ENCODE peak calls at places on chromosomes 5 and 9, in five cellular contexts. One of them, this sample, is unnamed.

GRCh38 chr5:82861705-82862104 is 215.5 kb downstream of the TMEM167A start:
- DNase-seq in thoracic aorta: no peak
- DNase-seq in epithelial cell of esophagus: peak
- DNase-seq in heart left ventricle: no peak
- DNase-seq in choroid plexus epithelial cell: peak
- DNase-seq in this sample: peak

GRCh38 chr9:122389195-122389594 is 18.4 kb downstream of the PTGS1 start:
- DNase-seq in thoracic aorta: no peak
- DNase-seq in epithelial cell of esophagus: no peak
- DNase-seq in heart left ventricle: no peak
- DNase-seq in choroid plexus epithelial cell: no peak
- DNase-seq in this sample: no peak

GRCh38 chr5:169944922-169945675 is 35.2 kb downstream of the INSYN2B start:
- DNase-seq in thoracic aorta: no peak
- DNase-seq in epithelial cell of esophagus: peak
- DNase-seq in heart left ventricle: no peak
- DNase-seq in choroid plexus epithelial cell: no peak
- DNase-seq in this sample: no peak

GRCh38 chr9:90012825-90013425 is 408.1 kb downstream of the GADD45G start:
- DNase-seq in thoracic aorta: no peak
- DNase-seq in epithelial cell of esophagus: no peak
- DNase-seq in heart left ventricle: no peak
- DNase-seq in choroid plexus epithelial cell: no peak
- DNase-seq in this sample: no peak

GRCh38 chr9:108049026-108049591 is 559.5 kb upstream of the KLF4 start:
- DNase-seq in thoracic aorta: no peak
- DNase-seq in epithelial cell of esophagus: peak
- DNase-seq in heart left ventricle: no peak
- DNase-seq in choroid plexus epithelial cell: peak
- DNase-seq in this sample: peak

GRCh38 chr5:36301858-36302603 is at the start of gene RANBP3L:
- DNase-seq in thoracic aorta: no peak
- DNase-seq in epithelial cell of esophagus: peak
- DNase-seq in heart left ventricle: no peak
- DNase-seq in choroid plexus epithelial cell: peak
- DNase-seq in this sample: no peak

GRCh38 chr5:63553069-63553468 is 409.2 kb downstream of the HTR1A start:
- DNase-seq in thoracic aorta: no peak
- DNase-seq in epithelial cell of esophagus: peak
- DNase-seq in heart left ventricle: no peak
- DNase-seq in choroid plexus epithelial cell: no peak
- DNase-seq in this sample: no peak

GRCh38 chr9:76987594-76988200 is 31.8 kb upstream of the FOXB2 start:
- DNase-seq in thoracic aorta: no peak
- DNase-seq in epithelial cell of esophagus: peak
- DNase-seq in heart left ventricle: no peak
- DNase-seq in choroid plexus epithelial cell: peak
- DNase-seq in this sample: no peak

GRCh38 chr9:123590499-123590898 is 234.5 kb downstream of the CRB2 start:
- DNase-seq in thoracic aorta: no peak
- DNase-seq in epithelial cell of esophagus: no peak
- DNase-seq in heart left ventricle: no peak
- DNase-seq in choroid plexus epithelial cell: no peak
- DNase-seq in this sample: no peak

GRCh38 chr9:12554636-12555035 is 138.5 kb upstream of the TYRP1 start:
- DNase-seq in thoracic aorta: no peak
- DNase-seq in epithelial cell of esophagus: peak
- DNase-seq in heart left ventricle: no peak
- DNase-seq in choroid plexus epithelial cell: peak
- DNase-seq in this sample: no peak

GRCh38 chr9:136352682-136353081 is 10.9 kb downstream of the DNLZ start:
- DNase-seq in thoracic aorta: no peak
- DNase-seq in epithelial cell of esophagus: no peak
- DNase-seq in heart left ventricle: no peak
- DNase-seq in choroid plexus epithelial cell: no peak
- DNase-seq in this sample: no peak

GRCh38 chr9:71353723-71354122 is 232.3 kb upstream of the TRPM3 start:
- DNase-seq in thoracic aorta: no peak
- DNase-seq in epithelial cell of esophagus: no peak
- DNase-seq in heart left ventricle: no peak
- DNase-seq in choroid plexus epithelial cell: no peak
- DNase-seq in this sample: peak

GRCh38 chr5:90503596-90503995 is 25.8 kb downstream of the LYSMD3 start:
- DNase-seq in thoracic aorta: no peak
- DNase-seq in epithelial cell of esophagus: peak
- DNase-seq in heart left ventricle: no peak
- DNase-seq in choroid plexus epithelial cell: no peak
- DNase-seq in this sample: no peak

GRCh38 chr5:109016300-109016699 is 268.6 kb downstream of the FER start:
- DNase-seq in thoracic aorta: no peak
- DNase-seq in epithelial cell of esophagus: no peak
- DNase-seq in heart left ventricle: no peak
- DNase-seq in choroid plexus epithelial cell: peak
- DNase-seq in this sample: no peak

GRCh38 chr9:79929285-79929684 is 357.5 kb downstream of the TLE4 start:
- DNase-seq in thoracic aorta: no peak
- DNase-seq in epithelial cell of esophagus: no peak
- DNase-seq in heart left ventricle: no peak
- DNase-seq in choroid plexus epithelial cell: no peak
- DNase-seq in this sample: no peak

GRCh38 chr5:177468329-177469058 is 4.9 kb downstream of the DBN1 start:
- DNase-seq in thoracic aorta: no peak
- DNase-seq in epithelial cell of esophagus: peak
- DNase-seq in heart left ventricle: peak
- DNase-seq in choroid plexus epithelial cell: peak
- DNase-seq in this sample: no peak

GRCh38 chr9:96412174-96412913 is 5.8 kb downstream of the ZNF367 start:
- DNase-seq in thoracic aorta: no peak
- DNase-seq in epithelial cell of esophagus: no peak
- DNase-seq in heart left ventricle: no peak
- DNase-seq in choroid plexus epithelial cell: no peak
- DNase-seq in this sample: no peak

GRCh38 chr9:136206602-136207333 is 1.8 kb upstream of the LHX3 start:
- DNase-seq in thoracic aorta: no peak
- DNase-seq in epithelial cell of esophagus: no peak
- DNase-seq in heart left ventricle: no peak
- DNase-seq in choroid plexus epithelial cell: no peak
- DNase-seq in this sample: no peak

GRCh38 chr9:98795295-98795955 is 930 bp downstream of the ANKS6 start:
- DNase-seq in thoracic aorta: no peak
- DNase-seq in epithelial cell of esophagus: peak
- DNase-seq in heart left ventricle: no peak
- DNase-seq in choroid plexus epithelial cell: no peak
- DNase-seq in this sample: no peak

DNA sequence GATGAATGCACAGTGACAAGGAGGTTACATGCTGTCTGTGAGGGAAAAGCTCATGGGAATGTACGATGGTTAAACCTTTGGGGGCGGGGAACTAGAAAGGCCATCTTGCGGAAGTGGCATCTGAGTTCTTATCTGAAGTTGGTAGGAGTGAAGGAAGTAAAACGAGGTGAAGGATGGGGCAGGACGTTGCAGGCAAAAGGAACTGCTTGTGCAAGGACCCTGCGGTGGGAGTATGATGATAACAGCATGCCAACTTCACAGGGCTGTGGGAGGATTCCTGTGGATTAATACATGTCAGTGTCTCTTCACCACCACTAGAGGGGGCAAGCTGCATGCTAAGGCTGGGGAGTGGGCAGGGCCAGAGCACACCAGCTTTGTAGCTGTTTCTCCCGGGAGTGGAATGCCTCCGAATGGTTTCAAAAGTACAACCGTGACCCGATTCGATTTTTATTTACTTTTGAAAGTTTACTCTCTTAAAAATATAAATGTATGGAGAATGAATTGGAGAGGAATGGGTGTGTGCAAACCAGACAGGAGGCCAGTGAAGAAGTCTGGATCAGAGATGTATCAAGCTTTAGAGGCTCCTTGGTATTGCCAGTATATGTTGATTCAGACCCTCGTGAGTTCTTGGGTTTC is 62.5 kb downstream of the CYFIP2 start:
- DNase-seq in thoracic aorta: peak
- DNase-seq in epithelial cell of esophagus: peak
- DNase-seq in heart left ventricle: peak
- DNase-seq in choroid plexus epithelial cell: peak
- DNase-seq in this sample: peak
- H3K4me3 ChIP-seq in thoracic aorta: peak
- H3K4me3 ChIP-seq in epithelial cell of esophagus: no peak
- H3K4me3 ChIP-seq in heart left ventricle: peak
- H3K4me3 ChIP-seq in choroid plexus epithelial cell: peak
- H3K4me3 ChIP-seq in this sample: no peak

DNA sequence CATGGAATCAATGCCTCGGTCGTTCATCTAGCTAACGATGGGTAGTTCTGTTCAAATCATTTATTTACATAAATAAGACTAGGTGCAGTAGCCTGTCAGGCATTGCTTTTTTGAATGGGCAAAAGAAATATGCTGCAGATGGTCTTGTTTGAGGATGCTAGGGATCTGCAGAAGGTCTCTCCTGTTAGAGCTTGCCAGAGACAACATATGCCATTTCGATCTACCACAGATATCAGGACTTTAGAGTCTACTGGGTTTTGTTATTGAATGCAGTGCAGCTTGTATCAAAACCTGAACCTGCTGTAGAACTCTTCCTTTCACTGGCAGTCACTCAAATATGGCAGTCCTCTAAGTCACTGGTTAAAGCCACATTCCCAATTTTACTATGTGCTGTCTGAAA is 381.1 kb upstream of the CDH10 start:
- DNase-seq in thoracic aorta: no peak
- DNase-seq in epithelial cell of esophagus: no peak
- DNase-seq in heart left ventricle: no peak
- DNase-seq in choroid plexus epithelial cell: no peak
- DNase-seq in this sample: no peak
- TF ChIP-seq CTCF in thoracic aorta: no peak
- TF ChIP-seq CTCF in epithelial cell of esophagus: no peak
- TF ChIP-seq CTCF in heart left ventricle: no peak
- TF ChIP-seq CTCF in choroid plexus epithelial cell: no peak
- TF ChIP-seq CTCF in this sample: no peak

GRCh38 chr9:134061688-134062371 is 6.0 kb downstream of the BRD3 start:
- DNase-seq in thoracic aorta: no peak
- DNase-seq in epithelial cell of esophagus: no peak
- DNase-seq in heart left ventricle: no peak
- DNase-seq in choroid plexus epithelial cell: no peak
- DNase-seq in this sample: no peak
- H3K4me3 ChIP-seq in thoracic aorta: no peak
- H3K4me3 ChIP-seq in epithelial cell of esophagus: no peak
- H3K4me3 ChIP-seq in heart left ventricle: no peak
- H3K4me3 ChIP-seq in choroid plexus epithelial cell: no peak
- H3K4me3 ChIP-seq in this sample: no peak

GRCh38 chr9:10005206-10005605 is 607.6 kb downstream of the PTPRD start:
- DNase-seq in thoracic aorta: no peak
- DNase-seq in epithelial cell of esophagus: no peak
- DNase-seq in heart left ventricle: no peak
- DNase-seq in choroid plexus epithelial cell: peak
- DNase-seq in this sample: no peak
- TF ChIP-seq CTCF in thoracic aorta: no peak
- TF ChIP-seq CTCF in epithelial cell of esophagus: no peak
- TF ChIP-seq CTCF in heart left ventricle: no peak
- TF ChIP-seq CTCF in choroid plexus epithelial cell: no peak
- TF ChIP-seq CTCF in this sample: no peak

GRCh38 chr5:154758977-154759376 is 3.8 kb downstream of the LARP1 start:
- DNase-seq in thoracic aorta: no peak
- DNase-seq in epithelial cell of esophagus: peak
- DNase-seq in heart left ventricle: no peak
- DNase-seq in choroid plexus epithelial cell: no peak
- DNase-seq in this sample: no peak
- H3K4me3 ChIP-seq in thoracic aorta: peak
- H3K4me3 ChIP-seq in epithelial cell of esophagus: peak
- H3K4me3 ChIP-seq in heart left ventricle: no peak
- H3K4me3 ChIP-seq in choroid plexus epithelial cell: no peak
- H3K4me3 ChIP-seq in this sample: no peak

GRCh38 chr5:172143875-172144274 is 44.1 kb downstream of the STK10 start:
- DNase-seq in thoracic aorta: no peak
- DNase-seq in epithelial cell of esophagus: no peak
- DNase-seq in heart left ventricle: no peak
- DNase-seq in choroid plexus epithelial cell: no peak
- DNase-seq in this sample: no peak
- TF ChIP-seq CTCF in thoracic aorta: no peak
- TF ChIP-seq CTCF in epithelial cell of esophagus: no peak
- TF ChIP-seq CTCF in heart left ventricle: no peak
- TF ChIP-seq CTCF in choroid plexus epithelial cell: no peak
- TF ChIP-seq CTCF in this sample: no peak

GRCh38 chr5:14580037-14581034 is 1.3 kb upstream of the OTULINL start:
- DNase-seq in thoracic aorta: no peak
- DNase-seq in epithelial cell of esophagus: no peak
- DNase-seq in heart left ventricle: no peak
- DNase-seq in choroid plexus epithelial cell: no peak
- DNase-seq in this sample: peak

GRCh38 chr5:14581333-14581890 is at the start of gene OTULINL:
- DNase-seq in thoracic aorta: peak
- DNase-seq in epithelial cell of esophagus: peak
- DNase-seq in heart left ventricle: peak
- DNase-seq in choroid plexus epithelial cell: peak
- DNase-seq in this sample: no peak

GRCh38 chr5:14581891-14582796 is 552 bp downstream of the OTULINL start:
- DNase-seq in thoracic aorta: no peak
- DNase-seq in epithelial cell of esophagus: peak
- DNase-seq in heart left ventricle: peak
- DNase-seq in choroid plexus epithelial cell: peak
- DNase-seq in this sample: no peak

GRCh38 chr5:14584848-14585247 is 3.3 kb downstream of the OTULINL start:
- DNase-seq in thoracic aorta: no peak
- DNase-seq in epithelial cell of esophagus: no peak
- DNase-seq in heart left ventricle: no peak
- DNase-seq in choroid plexus epithelial cell: no peak
- DNase-seq in this sample: no peak

DNA sequence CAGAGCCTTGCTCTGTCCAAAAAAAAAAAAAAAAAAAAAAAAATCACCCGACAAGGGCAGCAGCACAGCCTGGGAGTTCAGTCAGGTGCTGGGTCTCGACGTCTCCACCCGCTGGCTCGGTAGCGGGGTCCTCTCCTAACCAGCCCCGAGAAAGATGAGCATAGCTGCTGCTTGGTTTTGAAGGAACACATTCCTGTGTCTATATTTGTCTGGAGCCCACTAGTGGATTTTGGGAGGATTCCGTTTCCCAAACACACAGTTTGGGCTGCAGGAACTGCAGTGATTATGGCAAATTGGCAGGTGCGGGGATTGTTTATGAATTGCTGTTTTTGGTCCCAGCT is 1.2 kb downstream of the OTULINL start:
- DNase-seq in thoracic aorta: no peak
- DNase-seq in epithelial cell of esophagus: no peak
- DNase-seq in heart left ventricle: no peak
- DNase-seq in choroid plexus epithelial cell: no peak
- DNase-seq in this sample: no peak
- H3K4me3 ChIP-seq in thoracic aorta: peak
- H3K4me3 ChIP-seq in epithelial cell of esophagus: no peak
- H3K4me3 ChIP-seq in heart left ventricle: peak
- H3K4me3 ChIP-seq in choroid plexus epithelial cell: no peak
- H3K4me3 ChIP-seq in this sample: no peak

GRCh38 chr5:159990506-159990905 is 18.4 kb upstream of the TTC1 start:
- DNase-seq in thoracic aorta: no peak
- DNase-seq in epithelial cell of esophagus: no peak
- DNase-seq in heart left ventricle: no peak
- DNase-seq in choroid plexus epithelial cell: peak
- DNase-seq in this sample: no peak
- TF ChIP-seq CTCF in thoracic aorta: no peak
- TF ChIP-seq CTCF in epithelial cell of esophagus: no peak
- TF ChIP-seq CTCF in heart left ventricle: no peak
- TF ChIP-seq CTCF in choroid plexus epithelial cell: no peak
- TF ChIP-seq CTCF in this sample: no peak